ENCODE peak calls at places on chromosomes 3 and 15, in five cellular contexts. One of them, this sample, is unnamed.
A peak's percentile ranks its signal among the peaks of the same experiment; 100 is the strongest.

GRCh38 chr15:32864841-32865240 is 147.0 kb downstream of the GREM1 start:
- DNase-seq in neural progenitor cell: no peak
- DNase-seq in HCT116: no peak
- DNase-seq in PC-3: no peak
- DNase-seq in GM23248: no peak
- DNase-seq in this sample: no peak

GRCh38 chr3:126998320-126998719 is 15.4 kb downstream of the PLXNA1 start:
- DNase-seq in neural progenitor cell: no peak
- DNase-seq in HCT116: no peak
- DNase-seq in GM23248: no peak
- DNase-seq in PC-3: no peak
- DNase-seq in this sample: no peak

GRCh38 chr3:112007641-112008040 is 8.9 kb downstream of the TAGLN3 start:
- DNase-seq in PC-3: no peak
- DNase-seq in neural progenitor cell: no peak
- DNase-seq in HCT116: no peak
- DNase-seq in GM23248: peak; percentile 50
- DNase-seq in this sample: no peak

GRCh38 chr15:89964555-89964954 is 36.6 kb upstream of the ZNF710 start:
- DNase-seq in GM23248: no peak
- DNase-seq in HCT116: no peak
- DNase-seq in PC-3: no peak
- DNase-seq in neural progenitor cell: no peak
- DNase-seq in this sample: no peak

GRCh38 chr3:78659386-78659987 is 1108.3 kb downstream of the ROBO1 start:
- DNase-seq in GM23248: peak; percentile 62
- DNase-seq in HCT116: peak; percentile 2
- DNase-seq in neural progenitor cell: peak; percentile 53
- DNase-seq in PC-3: peak; percentile 76
- DNase-seq in this sample: peak; percentile 60

GRCh38 chr15:49492151-49492550 is 69.1 kb downstream of the FGF7 start:
- DNase-seq in PC-3: no peak
- DNase-seq in GM23248: peak; percentile 53
- DNase-seq in neural progenitor cell: no peak
- DNase-seq in HCT116: no peak
- DNase-seq in this sample: no peak

GRCh38 chr3:52216585-52217408 is 8.6 kb downstream of the TLR9 start:
- DNase-seq in GM23248: peak; percentile 74
- DNase-seq in PC-3: peak; percentile 99
- DNase-seq in HCT116: peak; percentile 84
- DNase-seq in neural progenitor cell: no peak
- DNase-seq in this sample: no peak

GRCh38 chr3:38438421-38438820 is 15.3 kb upstream of the ACVR2B start:
- DNase-seq in PC-3: peak; percentile 60
- DNase-seq in GM23248: peak; percentile 46
- DNase-seq in HCT116: no peak
- DNase-seq in neural progenitor cell: no peak
- DNase-seq in this sample: no peak

GRCh38 chr3:124558898-124559649 is 171.2 kb upstream of the UMPS start:
- DNase-seq in GM23248: peak; percentile 86
- DNase-seq in neural progenitor cell: no peak
- DNase-seq in PC-3: peak; percentile 91
- DNase-seq in HCT116: peak; percentile 48
- DNase-seq in this sample: no peak

GRCh38 chr3:194139085-194139976 is 3.4 kb downstream of the HES1 start:
- DNase-seq in PC-3: peak; percentile 83
- DNase-seq in GM23248: peak; percentile 88
- DNase-seq in neural progenitor cell: peak; percentile 80
- DNase-seq in HCT116: no peak
- DNase-seq in this sample: peak; percentile 67

GRCh38 chr3:149604125-149604851 is 53.5 kb downstream of the WWTR1 start:
- DNase-seq in HCT116: no peak
- DNase-seq in PC-3: no peak
- DNase-seq in GM23248: peak; percentile 63
- DNase-seq in neural progenitor cell: peak; percentile 69
- DNase-seq in this sample: peak; percentile 46
- TF ChIP-seq EZH2phosphoT487 in HCT116: no peak
- TF ChIP-seq EZH2phosphoT487 in PC-3: no peak
- TF ChIP-seq EZH2phosphoT487 in GM23248: no peak
- TF ChIP-seq EZH2phosphoT487 in neural progenitor cell: no peak
- TF ChIP-seq EZH2phosphoT487 in this sample: no peak

DNA sequence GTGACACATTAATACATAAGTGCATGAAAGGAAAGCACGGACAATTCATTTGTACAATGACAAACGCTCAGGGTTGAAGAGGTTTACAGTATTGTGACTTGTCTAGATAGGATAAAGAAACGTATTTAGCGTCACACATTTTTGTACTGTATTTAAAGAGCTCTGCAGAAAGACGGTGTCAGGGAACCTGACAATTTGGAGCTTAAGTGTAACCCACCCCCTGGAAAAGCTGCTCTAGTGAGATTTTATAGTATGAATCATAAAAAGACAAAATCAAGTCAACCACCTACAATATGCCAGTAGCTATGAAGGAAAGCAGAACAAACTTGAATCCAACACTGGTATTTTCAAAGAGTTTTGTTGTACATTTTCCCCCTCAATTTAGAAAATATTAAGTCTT is 5.6 kb downstream of the TRA2B start:
- DNase-seq in neural progenitor cell: no peak
- DNase-seq in HCT116: no peak
- DNase-seq in PC-3: no peak
- DNase-seq in GM23248: peak; percentile 50
- DNase-seq in this sample: no peak
- H3K4me1 ChIP-seq in neural progenitor cell: peaks cover 66% of the 10 kb centered on the region
- H3K4me1 ChIP-seq in HCT116: peaks cover 68% of the 10 kb centered on the region
- H3K4me1 ChIP-seq in PC-3: peaks cover 70% of the 10 kb centered on the region
- H3K4me1 ChIP-seq in GM23248: peaks cover 73% of the 10 kb centered on the region
- H3K4me1 ChIP-seq in this sample: peaks cover 74% of the 10 kb centered on the region

GRCh38 chr3:165195226-165195625 is 958 bp downstream of the SLITRK3 start:
- DNase-seq in GM23248: no peak
- DNase-seq in HCT116: no peak
- DNase-seq in PC-3: no peak
- DNase-seq in neural progenitor cell: peak; percentile 26
- DNase-seq in this sample: peak; percentile 50
- H3K27me3 ChIP-seq in GM23248: peaks cover 41% of the 10 kb centered on the region
- H3K27me3 ChIP-seq in HCT116: no peaks in the 10 kb centered on the region
- H3K27me3 ChIP-seq in PC-3: peaks cover 46% of the 10 kb centered on the region
- H3K27me3 ChIP-seq in neural progenitor cell: peaks cover 71% of the 10 kb centered on the region
- H3K27me3 ChIP-seq in this sample: peaks cover 61% of the 10 kb centered on the region

GRCh38 chr3:113287111-113287817 is 75.9 kb downstream of the BOC start:
- DNase-seq in GM23248: peak; percentile 88
- DNase-seq in HCT116: peak; percentile 21
- DNase-seq in neural progenitor cell: no peak
- DNase-seq in PC-3: peak; percentile 92
- DNase-seq in this sample: no peak

GRCh38 chr3:113285226-113285625 is 73.9 kb downstream of the BOC start:
- DNase-seq in PC-3: no peak
- DNase-seq in GM23248: no peak
- DNase-seq in neural progenitor cell: no peak
- DNase-seq in HCT116: no peak
- DNase-seq in this sample: no peak

GRCh38 chr3:113285741-113286140 is 74.4 kb downstream of the BOC start:
- DNase-seq in HCT116: no peak
- DNase-seq in neural progenitor cell: no peak
- DNase-seq in GM23248: no peak
- DNase-seq in PC-3: no peak
- DNase-seq in this sample: no peak

GRCh38 chr3:113286524-113286923 is 75.2 kb downstream of the BOC start:
- DNase-seq in neural progenitor cell: no peak
- DNase-seq in PC-3: no peak
- DNase-seq in GM23248: no peak
- DNase-seq in HCT116: no peak
- DNase-seq in this sample: no peak

GRCh38 chr3:113287818-113288648 is 76.7 kb downstream of the BOC start:
- DNase-seq in HCT116: peak; percentile 57
- DNase-seq in GM23248: peak; percentile 70
- DNase-seq in PC-3: peak; percentile 85
- DNase-seq in neural progenitor cell: peak; percentile 73
- DNase-seq in this sample: peak; percentile 81
- TF ChIP-seq EZH2phosphoT487 in HCT116: no peak
- TF ChIP-seq EZH2phosphoT487 in GM23248: no peak
- TF ChIP-seq EZH2phosphoT487 in PC-3: no peak
- TF ChIP-seq EZH2phosphoT487 in neural progenitor cell: no peak
- TF ChIP-seq EZH2phosphoT487 in this sample: no peak

DNA sequence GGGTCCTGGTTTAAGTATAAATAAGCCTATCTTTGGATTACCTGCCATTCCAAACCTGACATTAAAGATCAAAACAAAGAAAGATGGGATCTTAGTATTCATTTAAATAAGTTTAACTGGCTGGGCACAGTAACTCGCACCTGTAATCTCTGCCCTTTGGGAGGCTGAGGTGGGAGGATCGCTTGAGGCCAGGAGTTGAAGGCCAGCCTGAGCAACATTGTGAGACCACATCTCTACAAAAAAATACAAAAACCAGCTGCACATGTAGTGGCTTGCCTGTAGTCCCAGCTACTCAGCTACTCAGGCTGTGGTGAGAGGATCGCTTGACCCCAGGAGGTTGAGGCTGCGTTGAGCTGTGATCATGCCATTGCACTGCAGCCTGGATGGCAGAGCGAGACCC is 176.9 kb downstream of the FNDC3B start:
- DNase-seq in PC-3: no peak
- DNase-seq in HCT116: no peak
- DNase-seq in GM23248: no peak
- DNase-seq in neural progenitor cell: no peak
- DNase-seq in this sample: no peak
- H3K4me1 ChIP-seq in PC-3: peaks cover 41% of the 10 kb centered on the region
- H3K4me1 ChIP-seq in HCT116: no peaks in the 10 kb centered on the region
- H3K4me1 ChIP-seq in GM23248: peaks cover 62% of the 10 kb centered on the region
- H3K4me1 ChIP-seq in neural progenitor cell: no peaks in the 10 kb centered on the region
- H3K4me1 ChIP-seq in this sample: peaks cover 65% of the 10 kb centered on the region

GRCh38 chr3:12724794-12725193 is 34.3 kb downstream of the TMEM40 start:
- DNase-seq in HCT116: no peak
- DNase-seq in neural progenitor cell: no peak
- DNase-seq in GM23248: peak; percentile 21
- DNase-seq in PC-3: peak; percentile 36
- DNase-seq in this sample: no peak

GRCh38 chr3:12719541-12719940 is 39.5 kb downstream of the TMEM40 start:
- DNase-seq in PC-3: no peak
- DNase-seq in HCT116: no peak
- DNase-seq in neural progenitor cell: no peak
- DNase-seq in GM23248: no peak
- DNase-seq in this sample: no peak

GRCh38 chr3:12719984-12720656 is 38.9 kb downstream of the TMEM40 start:
- DNase-seq in neural progenitor cell: peak; percentile 93
- DNase-seq in HCT116: peak; percentile 75
- DNase-seq in PC-3: peak; percentile 90
- DNase-seq in GM23248: peak; percentile 93
- DNase-seq in this sample: peak; percentile 94

GRCh38 chr3:12725436-12725835 is 33.6 kb downstream of the TMEM40 start:
- DNase-seq in GM23248: no peak
- DNase-seq in HCT116: no peak
- DNase-seq in neural progenitor cell: no peak
- DNase-seq in PC-3: no peak
- DNase-seq in this sample: no peak

GRCh38 chr3:12722205-12722604 is 36.9 kb downstream of the TMEM40 start:
- DNase-seq in neural progenitor cell: no peak
- DNase-seq in HCT116: no peak
- DNase-seq in PC-3: no peak
- DNase-seq in GM23248: no peak
- DNase-seq in this sample: no peak
- H3K27me3 ChIP-seq in neural progenitor cell: no peaks in the 10 kb centered on the region
- H3K27me3 ChIP-seq in HCT116: no peaks in the 10 kb centered on the region
- H3K27me3 ChIP-seq in PC-3: no peaks in the 10 kb centered on the region
- H3K27me3 ChIP-seq in GM23248: peaks cover 3% of the 10 kb centered on the region
- H3K27me3 ChIP-seq in this sample: no peaks in the 10 kb centered on the region

DNA sequence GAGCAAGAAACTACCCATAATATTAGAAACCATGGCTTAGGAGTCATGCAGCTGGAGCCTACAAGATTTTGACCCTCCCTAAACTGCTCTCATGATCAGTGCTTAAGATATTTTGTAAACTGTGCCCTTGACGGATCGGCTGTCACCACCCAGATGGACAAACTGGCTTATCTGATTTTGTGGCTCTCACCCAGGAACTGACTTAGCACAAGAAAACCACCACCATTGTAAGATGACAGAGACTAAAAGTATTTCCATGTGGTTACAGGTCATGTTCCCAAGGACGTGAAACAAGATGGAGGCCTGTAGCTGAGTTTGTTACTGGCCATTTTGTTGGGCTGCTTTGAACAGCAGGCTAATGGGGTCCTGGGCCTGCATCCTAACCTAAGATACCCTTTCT is 940.9 kb downstream of the OTOL1 start:
- DNase-seq in PC-3: peak; percentile 79
- DNase-seq in GM23248: peak; percentile 8
- DNase-seq in neural progenitor cell: no peak
- DNase-seq in HCT116: no peak
- DNase-seq in this sample: no peak
- TF ChIP-seq EZH2phosphoT487 in PC-3: no peak
- TF ChIP-seq EZH2phosphoT487 in GM23248: no peak
- TF ChIP-seq EZH2phosphoT487 in neural progenitor cell: no peak
- TF ChIP-seq EZH2phosphoT487 in HCT116: no peak
- TF ChIP-seq EZH2phosphoT487 in this sample: no peak

GRCh38 chr15:78051622-78052405 is 25.7 kb downstream of the TBC1D2B start:
- DNase-seq in neural progenitor cell: no peak
- DNase-seq in HCT116: no peak
- DNase-seq in PC-3: peak; percentile 43
- DNase-seq in GM23248: no peak
- DNase-seq in this sample: no peak
- H3K4me1 ChIP-seq in neural progenitor cell: peaks cover 23% of the 10 kb centered on the region
- H3K4me1 ChIP-seq in HCT116: peaks cover 17% of the 10 kb centered on the region
- H3K4me1 ChIP-seq in PC-3: peaks cover 18% of the 10 kb centered on the region
- H3K4me1 ChIP-seq in GM23248: peaks cover 65% of the 10 kb centered on the region
- H3K4me1 ChIP-seq in this sample: peaks cover 38% of the 10 kb centered on the region

This sample was measured in GM23338.